ENCODE peak calls at places on chromosomes 16 and 17, in five cellular contexts. A is spleen; T is endothelial cell of umbilical vein; M is CD8-positive, alpha-beta T cell; D is neural progenitor cell. G is an unnamed sample.

GRCh38 chr16:64206877-64207276 is 915.0 kb downstream of the CDH11 start:
- DNase-seq in M (no peak), D (peak), A (no peak), T (no peak), G (no peak)

GRCh38 chr17:1783834-1784611 is 22.2 kb downstream of the SERPINF1 start:
- DNase-seq in M (no peak), T (peak), A (peak), D (peak), G (no peak)

GRCh38 chr16:14172200-14172805 is 101.2 kb downstream of the MRTFB start:
- DNase-seq in T (no peak), D (no peak), A (no peak), M (no peak), G (no peak)

GRCh38 chr17:1916963-1917715 is 87.3 kb downstream of the RPA1 start:
- DNase-seq in T (no peak), A (no peak), D (no peak), M (no peak), G (no peak)

GRCh38 chr17:71247455-71248015 is 873.3 kb upstream of the SOX9 start:
- DNase-seq in T (no peak), D (no peak), A (no peak), M (no peak), G (no peak)

GRCh38 chr17:54426287-54426886 is 474.3 kb upstream of the TOM1L1 start:
- DNase-seq in D (peak), M (no peak), A (no peak), T (no peak), G (no peak)

GRCh38 chr17:77728022-77728671 is 230.4 kb upstream of the TNRC6C start:
- DNase-seq in A (no peak), D (no peak), T (no peak), M (peak), G (no peak)

GRCh38 chr16:78462261-78463208 is 363.1 kb downstream of the WWOX start:
- DNase-seq in A (no peak), T (no peak), D (peak), M (no peak), G (no peak)

GRCh38 chr17:30332057-30332542 is 1.8 kb downstream of the TMIGD1 start:
- DNase-seq in A (no peak), T (no peak), D (no peak), M (peak), G (peak)

GRCh38 chr16:72131036-72131435 is 37.4 kb downstream of the DHX38 start:
- DNase-seq in M (no peak), D (no peak), T (no peak), A (no peak), G (no peak)

GRCh38 chr16:77724174-77724573 is 1.9 kb downstream of the NUDT7 start:
- DNase-seq in D (no peak), M (no peak), T (no peak), A (no peak), G (no peak)

GRCh38 chr17:11150946-11151345 is 90.1 kb upstream of the SHISA6 start:
- DNase-seq in M (no peak), A (no peak), D (no peak), T (no peak), G (no peak)

GRCh38 chr17:9424071-9424640 is 151.5 kb downstream of the STX8 start:
- DNase-seq in A (no peak), D (no peak), T (no peak), M (no peak), G (no peak)

GRCh38 chr17:1907216-1907631 is 77.4 kb downstream of the RPA1 start:
- DNase-seq in T (no peak), A (no peak), M (no peak), D (peak), G (no peak)

GRCh38 chr17:65901394-65901793 is 290.5 kb downstream of the CEP112 start:
- DNase-seq in M (no peak), T (no peak), D (no peak), A (no peak), G (no peak)

GRCh38 chr16:28304214-28304613 is 11.9 kb downstream of the SBK1 start:
- DNase-seq in A (no peak), T (peak), M (no peak), D (peak), G (no peak)

GRCh38 chr16:50744911-50745310 is 3.0 kb downstream of the CYLD start:
- DNase-seq in T (peak), A (no peak), M (no peak), D (no peak), G (no peak)

GRCh38 chr16:72203401-72203800 is 31.4 kb upstream of the PMFBP1 start:
- DNase-seq in M (no peak), D (no peak), T (peak), A (no peak), G (no peak)

GRCh38 chr17:43873091-43873490 is 26.1 kb downstream of the CD300LG start:
- DNase-seq in A (peak), D (no peak), T (no peak), M (no peak), G (no peak)

GRCh38 chr17:17191346-17191792 is 14.8 kb downstream of the PLD6 start:
- DNase-seq in A (no peak), M (no peak), T (peak), D (no peak), G (peak)

GRCh38 chr16:66845791-66846221 is 1.6 kb downstream of the CA7 start:
- DNase-seq in D (no peak), M (no peak), T (no peak), A (no peak), G (no peak)

GRCh38 chr17:63772801-63773271 is 561 bp downstream of the CCDC47 start:
- DNase-seq in T (no peak), D (peak), A (no peak), M (no peak), G (peak)

GRCh38 chr17:27540300-27541105 is 84.3 kb downstream of the KSR1 start:
- DNase-seq in D (no peak), T (no peak), A (peak), M (no peak), G (peak)

GRCh38 chr17:40025991-40026815 is 11.0 kb downstream of the CSF3 start:
- DNase-seq in T (peak), M (peak), A (no peak), D (no peak), G (no peak)

GRCh38 chr17:82772026-82772425 is 20.2 kb downstream of the TBCD start:
- DNase-seq in M (no peak), D (no peak), A (no peak), T (no peak), G (peak)

GRCh38 chr16:73268311-73268997 is 220.5 kb upstream of the ZFHX3 start:
- DNase-seq in T (no peak), M (no peak), A (no peak), D (peak), G (no peak)

GRCh38 chr17:296906-297690 is 55.5 kb downstream of the RPH3AL start:
- DNase-seq in D (no peak), A (peak), T (no peak), M (no peak), G (no peak)

GRCh38 chr16:50473375-50473945 is 74.7 kb upstream of the NKD1 start:
- DNase-seq in M (no peak), D (no peak), T (no peak), A (no peak), G (no peak)

GRCh38 chr17:58513391-58513912 is 986 bp downstream of the MTMR4 start:
- DNase-seq in T (no peak), A (no peak), D (peak), M (no peak), G (no peak)

GRCh38 chr17:75097865-75098264 is 10.1 kb downstream of the SLC16A5 start:
- DNase-seq in D (no peak), M (no peak), T (no peak), A (no peak), G (no peak)

GRCh38 chr16:81376880-81377279 is 62.1 kb downstream of the GAN start:
- DNase-seq in D (no peak), M (no peak), T (peak), A (no peak), G (no peak)

GRCh38 chr16:68347605-68348004 is 36.8 kb downstream of the PRMT7 start:
- DNase-seq in T (no peak), D (no peak), A (no peak), M (no peak), G (no peak)

DNA sequence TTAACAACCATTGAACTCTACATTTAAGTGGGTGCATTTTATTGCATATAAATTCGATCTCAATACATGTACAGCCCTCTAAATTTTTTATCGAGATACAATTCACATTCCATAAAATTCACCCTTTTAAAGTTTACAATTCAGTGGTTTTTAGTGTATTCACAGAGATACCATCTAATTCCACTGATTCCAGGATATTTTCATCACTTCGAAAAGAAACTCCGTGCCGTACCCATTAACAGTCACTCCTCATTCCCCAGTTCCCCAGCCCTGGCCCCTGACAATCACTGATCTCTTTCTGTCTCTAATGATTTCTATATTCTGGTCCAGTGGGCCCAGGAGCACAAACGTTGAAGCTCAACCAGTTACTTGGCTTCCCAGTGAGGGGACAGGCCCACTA is 61.4 kb downstream of the CYB5B start:
- DNase-seq in A (no peak), T (no peak), M (no peak), D (no peak), G (no peak)
- H3K4me3 ChIP-seq in A (no peak), T (no peak), M (no peak), D (no peak), G (no peak)

GRCh38 chr16:17413508-17413907 is 57.3 kb downstream of the XYLT1 start:
- DNase-seq in A (no peak), M (no peak), D (no peak), T (no peak), G (no peak)

GRCh38 chr16:17414421-17414820 is 56.3 kb downstream of the XYLT1 start:
- DNase-seq in M (no peak), T (no peak), D (no peak), A (no peak), G (no peak)

GRCh38 chr16:17412221-17412620 is 58.5 kb downstream of the XYLT1 start:
- DNase-seq in T (no peak), M (no peak), D (peak), A (no peak), G (no peak)

GRCh38 chr16:17416461-17417221 is 54.1 kb downstream of the XYLT1 start:
- DNase-seq in T (no peak), D (no peak), A (peak), M (peak), G (no peak)

GRCh38 chr16:17414916-17415315 is 55.8 kb downstream of the XYLT1 start:
- DNase-seq in D (no peak), A (no peak), T (no peak), M (no peak), G (no peak)
- TF ChIP-seq CTCF in D (no peak), A (no peak), T (no peak), M (no peak), G (no peak)

DNA sequence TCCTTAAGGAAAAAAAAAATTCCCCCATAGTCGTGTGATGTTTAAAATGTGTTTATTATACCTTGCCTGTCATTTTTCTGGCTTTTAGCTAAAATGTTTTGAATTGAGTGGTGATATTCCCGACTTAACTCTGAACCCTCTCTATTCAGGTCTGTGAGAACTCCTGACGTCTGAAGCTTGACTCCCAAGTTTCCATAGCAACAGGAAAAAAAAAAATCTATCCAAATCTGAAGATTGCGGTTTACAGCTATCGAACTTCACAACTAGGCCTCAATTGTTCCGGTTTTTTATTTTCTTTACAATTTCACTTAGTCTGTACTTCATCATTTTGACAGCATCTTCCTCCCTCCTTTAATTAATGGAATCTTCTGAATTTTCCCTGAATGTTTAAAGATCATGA is 12.9 kb upstream of the HSBP1 start:
- DNase-seq in T (peak), D (no peak), A (no peak), M (no peak), G (no peak)
- H3K4me3 ChIP-seq in T (no peak), D (no peak), A (no peak), M (no peak), G (no peak)

DNA sequence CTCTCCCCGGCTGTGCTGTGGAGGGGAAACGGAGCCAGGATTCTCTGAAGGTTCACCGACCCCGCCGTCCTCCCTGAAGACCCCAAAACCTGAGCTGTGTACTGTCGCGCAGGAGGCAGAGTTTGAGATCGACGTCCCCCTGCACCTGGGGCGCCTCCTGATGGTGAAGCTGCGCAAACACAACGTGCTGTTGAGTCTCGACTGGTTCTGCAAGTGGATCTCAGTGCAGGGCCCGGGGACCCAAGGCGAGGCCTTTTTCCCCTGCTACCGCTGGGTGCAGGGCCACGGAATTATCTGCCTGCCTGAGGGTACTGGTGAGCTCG is 62.6 kb upstream of the TEKT1 start:
- DNase-seq in D (peak), M (no peak), A (no peak), T (peak), G (no peak)
- TF ChIP-seq CTCF in D (peak), M (peak), A (no peak), T (peak), G (peak)

DNA sequence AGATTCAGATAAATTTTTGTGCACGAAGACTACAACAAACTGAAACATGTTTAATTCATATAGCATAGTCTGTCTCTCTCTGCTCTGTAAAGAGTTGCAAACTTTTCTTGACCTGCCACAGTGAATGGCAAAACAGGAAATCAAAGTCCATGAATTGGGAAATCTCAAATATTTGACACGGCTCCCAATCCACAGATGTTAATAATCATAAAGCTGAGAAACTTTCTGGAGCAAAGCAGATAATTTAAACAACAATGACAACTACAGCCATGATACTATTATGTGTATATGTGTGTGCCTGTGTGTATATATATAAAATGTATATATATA is 743 bp upstream of the ABCA6 start:
- DNase-seq in A (no peak), T (peak), D (no peak), M (no peak), G (peak)
- H3K4me3 ChIP-seq in A (no peak), T (no peak), D (no peak), M (no peak), G (no peak)

GRCh38 chr16:88623858-88624257 is 14.5 kb upstream of the IL17C start:
- DNase-seq in T (no peak), M (no peak), A (no peak), D (no peak), G (no peak)
- TF ChIP-seq CTCF in T (no peak), M (no peak), A (no peak), D (no peak), G (no peak)

DNA sequence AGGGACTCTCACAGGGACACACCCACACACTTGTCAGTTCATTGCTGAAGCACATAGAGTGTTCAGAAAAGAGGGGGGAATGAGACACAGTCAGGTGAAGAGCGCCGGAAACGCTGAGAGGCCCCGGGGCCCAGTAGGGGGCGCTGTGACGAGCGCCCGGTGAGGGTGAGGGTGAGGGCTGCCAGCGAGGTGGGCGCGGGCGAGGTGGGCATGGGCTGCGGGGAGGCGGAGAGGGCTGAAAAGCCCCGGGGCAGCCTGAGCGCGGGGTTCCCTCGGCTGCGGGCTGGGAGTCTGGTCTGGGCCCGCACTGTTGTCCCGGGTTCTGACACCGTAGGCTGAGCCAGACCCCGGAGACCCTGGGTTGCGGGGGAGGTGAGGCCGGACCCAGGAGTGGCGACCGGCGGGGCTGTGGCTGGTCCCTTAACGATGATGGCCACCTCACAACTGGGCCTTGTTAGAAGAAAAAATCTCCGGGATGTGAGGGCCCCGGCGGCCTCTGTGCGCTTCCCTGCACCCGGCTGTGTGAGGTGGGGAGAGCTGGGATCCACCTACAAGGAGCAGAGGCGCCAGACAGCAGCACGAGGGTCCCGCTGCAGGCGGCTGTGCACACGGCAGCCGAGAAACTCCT is 91.4 kb downstream of the C16orf78 start:
- DNase-seq in D (peak), T (no peak), A (peak), M (peak), G (no peak)
- H3K4me3 ChIP-seq in D (peak), T (no peak), A (no peak), M (no peak), G (no peak)

GRCh38 chr17:28644782-28645575 is at the start of gene BLTP2:
- DNase-seq in D (peak), M (peak), A (peak), T (peak), G (peak)
- TF ChIP-seq CTCF in D (no peak), M (no peak), A (peak), T (no peak), G (no peak)

G was measured in AG04449.